ENCODE peak calls at places on chromosome 11, in five cellular contexts. I is heart right ventricle, J is cardiac muscle cell, D is PC-9, K is prostate gland. C is an unnamed sample.
A peak's percentile ranks its signal among the peaks of the same experiment; 100 is the strongest.

GRCh38 chr11:6855971-6856542 is 6.8 kb upstream of the OR10A2 start:
- DNase-seq in I (no peak), D (no peak), K (no peak), J (peak; percentile 6), C (peak; percentile 84)

GRCh38 chr11:71266114-71266833 is 13.9 kb upstream of the SHANK2 start:
- DNase-seq in D (no peak), K (peak; percentile 78), J (no peak), I (no peak), C (peak; percentile 38)

GRCh38 chr11:108204918-108205499 is 17.4 kb downstream of the NPAT start:
- DNase-seq in D (no peak), I (no peak), K (no peak), J (no peak), C (no peak)

GRCh38 chr11:74636633-74637184 is 44.3 kb downstream of the POLD3 start:
- DNase-seq in I (no peak), K (no peak), J (peak; percentile 74), D (peak; percentile 56), C (peak; percentile 96)

GRCh38 chr11:71482216-71482615 is 29.2 kb downstream of the NADSYN1 start:
- DNase-seq in I (no peak), J (no peak), K (no peak), D (no peak), C (no peak)

GRCh38 chr11:63719987-63720386 is 38.7 kb downstream of the RTN3 start:
- DNase-seq in I (no peak), K (no peak), J (peak; percentile 56), D (no peak), C (no peak)

GRCh38 chr11:79762271-79762935 is 321.6 kb upstream of the TENM4 start:
- DNase-seq in D (no peak), J (no peak), I (peak; percentile 5), K (no peak), C (peak; percentile 55)

GRCh38 chr11:68295940-68296339 is 16.5 kb upstream of the LRP5 start:
- DNase-seq in K (no peak), I (no peak), J (no peak), D (no peak), C (no peak)

GRCh38 chr11:111324277-111324720 is 26.0 kb downstream of the POU2AF3 start:
- DNase-seq in I (no peak), J (peak; percentile 15), K (no peak), D (no peak), C (peak; percentile 30)

GRCh38 chr11:124113890-124114289 is 1.4 kb upstream of the VWA5A start:
- DNase-seq in K (no peak), D (no peak), J (peak; percentile 18), I (no peak), C (peak; percentile 44)

GRCh38 chr11:118275184-118275583 is 11.1 kb upstream of the MPZL2 start:
- DNase-seq in K (peak; percentile 39), I (no peak), D (peak; percentile 98), J (peak; percentile 64), C (peak; percentile 92)

GRCh38 chr11:2314525-2315394 is 12.9 kb downstream of the TSPAN32 start:
- DNase-seq in I (peak; percentile 95), J (peak; percentile 98), K (peak; percentile 71), D (no peak), C (no peak)

GRCh38 chr11:2316963-2317244 is 15.1 kb downstream of the TSPAN32 start:
- DNase-seq in I (no peak), D (no peak), K (no peak), J (no peak), C (no peak)

GRCh38 chr11:2314136-2314524 is 12.3 kb downstream of the TSPAN32 start:
- DNase-seq in D (no peak), K (no peak), J (no peak), I (no peak), C (no peak)

GRCh38 chr11:2316169-2316962 is 14.6 kb downstream of the TSPAN32 start:
- DNase-seq in I (no peak), K (no peak), D (no peak), J (no peak), C (no peak)

DNA sequence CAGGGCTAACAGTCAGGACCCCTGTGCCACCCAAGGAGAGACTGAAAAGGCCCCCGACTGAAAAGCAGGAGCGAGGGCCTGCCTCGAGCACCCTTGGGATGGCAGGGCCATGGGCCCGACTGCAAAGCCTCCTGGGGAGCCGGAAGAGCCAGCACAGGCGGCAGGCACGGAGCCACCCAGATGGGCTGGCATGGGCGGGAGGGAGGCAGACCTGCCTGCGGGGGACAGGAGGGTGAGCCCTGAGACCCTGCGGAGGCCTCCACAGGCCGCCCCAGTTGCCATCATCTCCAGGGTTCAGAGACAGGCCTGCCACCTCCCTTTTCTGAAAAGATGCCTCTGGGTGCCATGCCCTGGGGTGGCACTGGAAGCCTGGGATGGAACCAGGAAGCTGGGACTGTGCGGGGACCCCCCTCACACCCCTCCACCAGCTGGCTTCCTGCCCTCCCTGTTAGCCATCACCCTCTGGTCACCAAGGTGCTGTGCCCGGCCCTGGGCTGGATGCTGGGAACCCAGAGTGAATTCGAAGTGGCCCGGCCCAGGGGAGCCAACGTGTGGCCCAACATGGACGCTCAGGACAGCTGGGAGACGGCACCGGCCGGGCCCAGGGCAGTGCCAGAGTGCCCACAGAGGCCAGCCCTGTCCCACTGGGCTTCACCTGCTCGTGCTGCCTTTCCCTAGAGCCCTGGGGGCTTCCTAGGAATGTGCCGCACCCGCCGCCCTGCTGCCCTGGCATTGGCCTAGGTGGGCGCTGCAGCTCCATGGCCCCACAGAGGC is 13.8 kb downstream of the TSPAN32 start:
- DNase-seq in I (no peak), J (no peak), D (no peak), K (no peak), C (no peak)
- H3K4me3 ChIP-seq in I (peak overlapping the region; percentile 27), J (no peak overlapping the region), D (no peak overlapping the region), K (no peak overlapping the region), C (no peak overlapping the region)

GRCh38 chr11:127017482-127017881 is 16.9 kb upstream of the KIRREL3 start:
- DNase-seq in K (no peak), J (peak; percentile 51), D (no peak), I (no peak), C (peak; percentile 41)
- TF ChIP-seq CTCF in K (no peak), J (peak; percentile 25), D (peak; percentile 24), I (no peak), C (no peak)

DNA sequence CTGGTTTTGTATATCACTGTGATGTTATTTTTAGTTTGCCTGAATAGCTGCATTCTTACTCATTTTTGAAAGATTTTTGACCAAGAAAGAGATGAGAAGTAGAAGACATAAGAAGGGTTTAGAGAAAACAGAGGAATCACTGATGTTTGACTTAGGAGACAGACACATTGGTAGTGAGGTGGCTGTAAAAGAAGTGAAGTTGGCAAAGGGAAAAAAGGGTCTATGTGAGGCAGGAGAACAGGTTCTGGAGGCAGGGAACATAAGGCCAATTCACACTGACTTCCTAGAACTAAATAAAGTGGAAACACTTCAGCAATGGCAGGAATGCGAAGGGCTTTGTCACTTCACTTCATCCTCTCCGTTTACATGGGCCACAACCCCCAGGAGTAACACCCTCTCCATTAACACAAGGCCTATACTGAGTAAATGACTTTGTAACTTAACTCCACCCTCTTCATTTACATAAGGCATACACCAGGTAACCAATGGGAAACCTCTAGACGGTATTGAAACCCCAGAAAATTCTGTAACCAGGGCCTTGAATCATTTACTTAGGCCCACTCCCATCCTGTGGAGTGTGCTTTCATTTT is 36.6 kb downstream of the CTSC start:
- DNase-seq in I (no peak), D (no peak), K (no peak), J (no peak), C (no peak)
- H3K4me3 ChIP-seq in I (no peak overlapping the region), D (no peak overlapping the region), K (no peak overlapping the region), J (no peak overlapping the region), C (no peak overlapping the region)

DNA sequence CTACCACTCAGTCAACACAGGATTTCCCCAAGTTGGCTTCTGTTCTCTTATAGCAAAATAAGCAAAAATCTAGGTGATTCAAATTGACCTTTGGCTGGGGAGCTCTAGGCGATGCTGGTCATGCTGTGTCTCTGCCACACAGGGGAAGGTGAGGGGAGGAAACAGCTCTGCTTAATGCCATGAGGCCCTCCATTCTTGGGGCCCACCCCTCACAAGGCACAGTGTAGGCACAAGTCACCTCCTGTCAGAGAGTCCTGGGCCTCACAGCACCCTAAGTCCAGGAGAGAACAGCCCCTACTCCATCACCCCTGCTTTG is 46.9 kb downstream of the PLEKHA7 start:
- DNase-seq in K (no peak), J (no peak), D (no peak), I (no peak), C (no peak)
- TF ChIP-seq CTCF in K (no peak), J (no peak), D (no peak), I (no peak), C (no peak)

DNA sequence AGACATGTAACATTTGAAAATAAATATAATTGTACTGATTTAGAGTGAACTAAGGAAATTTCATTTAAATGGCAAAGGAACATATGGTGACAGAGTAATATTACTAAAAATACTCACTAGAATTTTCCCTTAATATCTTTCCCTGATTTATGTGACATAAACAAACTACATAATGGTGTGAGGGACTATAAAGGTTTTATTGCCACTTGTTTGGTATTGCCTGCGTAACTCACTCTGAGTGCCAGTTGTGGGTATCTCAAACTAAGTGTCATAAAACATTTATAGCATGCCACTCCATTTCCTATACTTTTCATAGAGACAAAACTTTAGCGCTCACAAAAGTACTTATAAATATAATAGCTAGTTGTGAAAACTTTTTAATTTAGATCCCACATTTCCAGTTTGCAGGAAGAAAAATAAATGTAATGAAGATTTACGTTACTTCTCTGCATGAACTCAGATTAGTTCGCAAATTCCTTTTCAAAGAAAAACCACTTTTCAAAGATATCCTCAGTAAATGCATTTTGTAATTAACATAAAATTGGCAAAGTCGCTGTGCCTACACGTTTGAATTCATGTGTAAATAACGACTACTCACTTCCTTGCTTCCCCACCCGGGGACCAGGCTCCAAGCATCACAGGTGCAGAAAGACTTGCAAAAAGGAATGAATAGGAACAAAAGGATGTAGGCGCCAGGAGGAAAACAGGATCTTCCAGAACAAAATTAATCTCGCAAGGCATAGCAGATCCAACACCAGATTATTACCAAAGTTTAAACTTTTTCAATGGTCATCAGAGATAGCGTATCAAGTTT is 1.6 kb upstream of the QSER1 start:
- DNase-seq in K (no peak), D (no peak), J (no peak), I (no peak), C (no peak)
- H3K4me3 ChIP-seq in K (no peak overlapping the region), D (peak overlapping the region; percentile 95), J (peak overlapping the region; percentile 68), I (no peak overlapping the region), C (no peak overlapping the region)

DNA sequence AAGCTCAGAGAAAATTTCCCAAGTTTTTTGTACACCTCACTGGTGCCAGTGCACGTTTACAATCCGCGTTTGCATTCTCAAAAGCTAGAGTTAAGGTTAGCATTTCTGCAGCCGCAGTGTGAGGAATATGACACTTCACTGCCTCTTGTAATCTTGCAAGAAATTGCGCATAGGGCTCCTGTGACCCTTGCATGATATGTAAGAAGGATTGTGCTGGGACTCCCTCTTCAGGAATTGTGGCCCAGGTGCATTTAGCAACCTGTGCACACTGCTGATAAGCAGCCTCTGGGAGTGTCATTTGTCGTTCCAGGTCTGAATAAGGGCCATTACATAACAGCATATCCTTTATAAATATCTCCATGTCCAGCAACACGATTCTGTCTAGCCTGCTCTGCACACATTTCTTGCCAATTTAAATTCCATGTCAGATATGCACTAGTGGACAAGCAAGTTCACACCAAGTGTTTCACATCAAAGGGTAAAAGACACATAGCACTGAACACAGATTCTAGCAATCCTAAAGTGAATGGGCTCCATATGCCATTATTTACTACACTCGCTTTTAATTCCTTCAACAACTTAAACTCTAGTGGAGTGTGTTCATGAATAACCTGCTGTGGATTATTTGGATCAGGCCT is 69.2 kb upstream of the INCENP start:
- DNase-seq in D (peak; percentile 95), J (peak; percentile 26), K (no peak), I (no peak), C (peak; percentile 78)
- TF ChIP-seq CTCF in D (peak; percentile 89), J (peak; percentile 4), K (no peak), I (peak; percentile 20), C (peak; percentile 80)

GRCh38 chr11:128575174-128575955 is 12.0 kb downstream of the ETS1 start:
- DNase-seq in I (no peak), K (no peak), D (no peak), J (peak; percentile 33), C (no peak)
- H3K4me3 ChIP-seq in I (no peak overlapping the region), K (no peak overlapping the region), D (no peak overlapping the region), J (no peak overlapping the region), C (no peak overlapping the region)

C was measured in bronchial epithelial cell.